ENCODE peak calls at places on chromosomes 13 and 19, in five cellular contexts. One of them, this sample, is unnamed.

GRCh38 chr19:12617646-12618045 is 6.9 kb downstream of the ZNF791 start:
- DNase-seq in activated CD8-positive, alpha-beta memory T cell treated with anti-CD3 and anti-CD28 coated beads for 24 hours: no peak
- DNase-seq in nucleus accumbens: no peak
- DNase-seq in CD8-positive, alpha-beta memory T cell: no peak
- DNase-seq in left kidney: no peak
- DNase-seq in this sample: no peak

GRCh38 chr13:43629691-43630480 is 156.9 kb downstream of the ENOX1 start:
- DNase-seq in activated CD8-positive, alpha-beta memory T cell treated with anti-CD3 and anti-CD28 coated beads for 24 hours: no peak
- DNase-seq in nucleus accumbens: no peak
- DNase-seq in CD8-positive, alpha-beta memory T cell: no peak
- DNase-seq in left kidney: no peak
- DNase-seq in this sample: no peak

GRCh38 chr19:39342647-39343305 is 555 bp downstream of the SAMD4B start:
- DNase-seq in activated CD8-positive, alpha-beta memory T cell treated with anti-CD3 and anti-CD28 coated beads for 24 hours: peak
- DNase-seq in nucleus accumbens: no peak
- DNase-seq in CD8-positive, alpha-beta memory T cell: no peak
- DNase-seq in left kidney: peak
- DNase-seq in this sample: no peak

GRCh38 chr19:12611361-12611699 is 610 bp downstream of the ZNF791 start:
- DNase-seq in activated CD8-positive, alpha-beta memory T cell treated with anti-CD3 and anti-CD28 coated beads for 24 hours: no peak
- DNase-seq in nucleus accumbens: peak
- DNase-seq in CD8-positive, alpha-beta memory T cell: no peak
- DNase-seq in left kidney: peak
- DNase-seq in this sample: peak

GRCh38 chr19:57887195-57887941 is 1.5 kb downstream of the ZNF814 start:
- DNase-seq in activated CD8-positive, alpha-beta memory T cell treated with anti-CD3 and anti-CD28 coated beads for 24 hours: no peak
- DNase-seq in nucleus accumbens: no peak
- DNase-seq in CD8-positive, alpha-beta memory T cell: no peak
- DNase-seq in left kidney: peak
- DNase-seq in this sample: no peak

GRCh38 chr13:41492432-41493267 is 35.3 kb downstream of the RGCC start:
- DNase-seq in activated CD8-positive, alpha-beta memory T cell treated with anti-CD3 and anti-CD28 coated beads for 24 hours: no peak
- DNase-seq in nucleus accumbens: no peak
- DNase-seq in CD8-positive, alpha-beta memory T cell: peak
- DNase-seq in left kidney: no peak
- DNase-seq in this sample: no peak

GRCh38 chr13:46348976-46349375 is 38.1 kb downstream of the RUBCNL start:
- DNase-seq in activated CD8-positive, alpha-beta memory T cell treated with anti-CD3 and anti-CD28 coated beads for 24 hours: no peak
- DNase-seq in nucleus accumbens: no peak
- DNase-seq in CD8-positive, alpha-beta memory T cell: no peak
- DNase-seq in left kidney: no peak
- DNase-seq in this sample: no peak

GRCh38 chr19:4200940-4201542 is 18.6 kb downstream of the ANKRD24 start:
- DNase-seq in activated CD8-positive, alpha-beta memory T cell treated with anti-CD3 and anti-CD28 coated beads for 24 hours: no peak
- DNase-seq in nucleus accumbens: no peak
- DNase-seq in CD8-positive, alpha-beta memory T cell: no peak
- DNase-seq in left kidney: no peak
- DNase-seq in this sample: no peak

GRCh38 chr19:21498651-21499050 is 6.8 kb upstream of the ZNF429 start:
- DNase-seq in activated CD8-positive, alpha-beta memory T cell treated with anti-CD3 and anti-CD28 coated beads for 24 hours: no peak
- DNase-seq in nucleus accumbens: no peak
- DNase-seq in CD8-positive, alpha-beta memory T cell: no peak
- DNase-seq in left kidney: no peak
- DNase-seq in this sample: no peak

GRCh38 chr13:111388851-111389500 is 68.5 kb downstream of the TEX29 start:
- DNase-seq in activated CD8-positive, alpha-beta memory T cell treated with anti-CD3 and anti-CD28 coated beads for 24 hours: peak
- DNase-seq in nucleus accumbens: no peak
- DNase-seq in CD8-positive, alpha-beta memory T cell: no peak
- DNase-seq in left kidney: no peak
- DNase-seq in this sample: peak

GRCh38 chr19:18419699-18420460 is 682 bp downstream of the SSBP4 start:
- DNase-seq in activated CD8-positive, alpha-beta memory T cell treated with anti-CD3 and anti-CD28 coated beads for 24 hours: peak
- DNase-seq in nucleus accumbens: no peak
- DNase-seq in CD8-positive, alpha-beta memory T cell: peak
- DNase-seq in left kidney: peak
- DNase-seq in this sample: no peak

GRCh38 chr13:83810136-83810535 is 72.1 kb downstream of the SLITRK1 start:
- DNase-seq in activated CD8-positive, alpha-beta memory T cell treated with anti-CD3 and anti-CD28 coated beads for 24 hours: no peak
- DNase-seq in nucleus accumbens: no peak
- DNase-seq in CD8-positive, alpha-beta memory T cell: no peak
- DNase-seq in left kidney: no peak
- DNase-seq in this sample: no peak

GRCh38 chr13:113548171-113548641 is 36.3 kb upstream of the TFDP1 start:
- DNase-seq in activated CD8-positive, alpha-beta memory T cell treated with anti-CD3 and anti-CD28 coated beads for 24 hours: peak
- DNase-seq in nucleus accumbens: no peak
- DNase-seq in CD8-positive, alpha-beta memory T cell: no peak
- DNase-seq in left kidney: peak
- DNase-seq in this sample: peak

GRCh38 chr13:78611040-78611439 is 7.7 kb upstream of the POU4F1 start:
- DNase-seq in activated CD8-positive, alpha-beta memory T cell treated with anti-CD3 and anti-CD28 coated beads for 24 hours: no peak
- DNase-seq in nucleus accumbens: no peak
- DNase-seq in CD8-positive, alpha-beta memory T cell: no peak
- DNase-seq in left kidney: peak
- DNase-seq in this sample: no peak

GRCh38 chr19:39411832-39412099 is 703 bp upstream of the PLEKHG2 start:
- DNase-seq in activated CD8-positive, alpha-beta memory T cell treated with anti-CD3 and anti-CD28 coated beads for 24 hours: peak
- DNase-seq in nucleus accumbens: peak
- DNase-seq in CD8-positive, alpha-beta memory T cell: peak
- DNase-seq in left kidney: peak
- DNase-seq in this sample: peak

GRCh38 chr19:2251577-2252480 is 2.7 kb downstream of the AMH start:
- DNase-seq in activated CD8-positive, alpha-beta memory T cell treated with anti-CD3 and anti-CD28 coated beads for 24 hours: peak
- DNase-seq in nucleus accumbens: no peak
- DNase-seq in CD8-positive, alpha-beta memory T cell: no peak
- DNase-seq in left kidney: peak
- DNase-seq in this sample: no peak

GRCh38 chr19:48484931-48485612 is 15.9 kb downstream of the CYTH2 start:
- DNase-seq in activated CD8-positive, alpha-beta memory T cell treated with anti-CD3 and anti-CD28 coated beads for 24 hours: no peak
- DNase-seq in nucleus accumbens: no peak
- DNase-seq in CD8-positive, alpha-beta memory T cell: no peak
- DNase-seq in left kidney: peak
- DNase-seq in this sample: no peak

GRCh38 chr13:110812111-110812868 is 98.8 kb downstream of the ING1 start:
- DNase-seq in activated CD8-positive, alpha-beta memory T cell treated with anti-CD3 and anti-CD28 coated beads for 24 hours: no peak
- DNase-seq in nucleus accumbens: no peak
- DNase-seq in CD8-positive, alpha-beta memory T cell: no peak
- DNase-seq in left kidney: peak
- DNase-seq in this sample: no peak

GRCh38 chr19:41997121-41997850 is 3.3 kb upstream of the ATP1A3 start:
- DNase-seq in activated CD8-positive, alpha-beta memory T cell treated with anti-CD3 and anti-CD28 coated beads for 24 hours: peak
- DNase-seq in nucleus accumbens: no peak
- DNase-seq in CD8-positive, alpha-beta memory T cell: peak
- DNase-seq in left kidney: peak
- DNase-seq in this sample: no peak

GRCh38 chr13:34391071-34391470 is 551.0 kb upstream of the NBEA start:
- DNase-seq in activated CD8-positive, alpha-beta memory T cell treated with anti-CD3 and anti-CD28 coated beads for 24 hours: no peak
- DNase-seq in nucleus accumbens: no peak
- DNase-seq in CD8-positive, alpha-beta memory T cell: no peak
- DNase-seq in left kidney: no peak
- DNase-seq in this sample: no peak

GRCh38 chr19:53130506-53130905 is 2.2 kb downstream of the ZNF415 start:
- DNase-seq in activated CD8-positive, alpha-beta memory T cell treated with anti-CD3 and anti-CD28 coated beads for 24 hours: no peak
- DNase-seq in nucleus accumbens: no peak
- DNase-seq in CD8-positive, alpha-beta memory T cell: no peak
- DNase-seq in left kidney: peak
- DNase-seq in this sample: no peak

GRCh38 chr13:51626749-51627148 is 42.5 kb downstream of the WDFY2 start:
- DNase-seq in activated CD8-positive, alpha-beta memory T cell treated with anti-CD3 and anti-CD28 coated beads for 24 hours: no peak
- DNase-seq in nucleus accumbens: no peak
- DNase-seq in CD8-positive, alpha-beta memory T cell: no peak
- DNase-seq in left kidney: peak
- DNase-seq in this sample: no peak

GRCh38 chr19:4638828-4639530 is at the start of gene TNFAIP8L1:
- DNase-seq in activated CD8-positive, alpha-beta memory T cell treated with anti-CD3 and anti-CD28 coated beads for 24 hours: peak
- DNase-seq in nucleus accumbens: peak
- DNase-seq in CD8-positive, alpha-beta memory T cell: peak
- DNase-seq in left kidney: peak
- DNase-seq in this sample: peak

This sample was measured in osteocyte.